ENCODE peak calls at places on chromosomes 7 and 10, in nine cellular contexts. One of them, this sample, is unnamed.

GRCh38 chr10:52679117-52679516 is 93.5 kb downstream of the MBL2 start:
- DNase-seq in neuronal stem cell: no peak
- DNase-seq in WERI-Rb-1: no peak
- DNase-seq in GM23338: no peak
- DNase-seq in GM23248: no peak
- DNase-seq in PC-3: no peak
- DNase-seq in dorsolateral prefrontal cortex: no peak
- DNase-seq in CD4-positive, alpha-beta T cell: no peak
- DNase-seq in aorta: no peak
- DNase-seq in this sample: no peak

GRCh38 chr10:30858499-30858898 is 173.2 kb downstream of the ZNF438 start:
- DNase-seq in neuronal stem cell: no peak
- DNase-seq in CD4-positive, alpha-beta T cell: no peak
- DNase-seq in aorta: no peak
- DNase-seq in dorsolateral prefrontal cortex: no peak
- DNase-seq in PC-3: no peak
- DNase-seq in GM23338: no peak
- DNase-seq in WERI-Rb-1: no peak
- DNase-seq in GM23248: peak; percentile 31
- DNase-seq in this sample: no peak

GRCh38 chr7:139645572-139646523 is 122.4 kb downstream of the CLEC2L start:
- DNase-seq in PC-3: peak; percentile 81
- DNase-seq in dorsolateral prefrontal cortex: peak; percentile 86
- DNase-seq in WERI-Rb-1: peak; percentile 85
- DNase-seq in aorta: peak; percentile 87
- DNase-seq in neuronal stem cell: peak; percentile 87
- DNase-seq in CD4-positive, alpha-beta T cell: peak; percentile 80
- DNase-seq in GM23338: peak; percentile 97
- DNase-seq in GM23248: peak; percentile 85
- DNase-seq in this sample: peak; percentile 73

GRCh38 chr10:100565206-100565985 is 29.7 kb downstream of the HIF1AN start:
- DNase-seq in aorta: no peak
- DNase-seq in neuronal stem cell: no peak
- DNase-seq in WERI-Rb-1: no peak
- DNase-seq in CD4-positive, alpha-beta T cell: no peak
- DNase-seq in PC-3: no peak
- DNase-seq in GM23248: no peak
- DNase-seq in dorsolateral prefrontal cortex: no peak
- DNase-seq in GM23338: no peak
- DNase-seq in this sample: no peak

GRCh38 chr10:120477006-120477722 is 20.1 kb downstream of the PLPP4 start:
- DNase-seq in neuronal stem cell: no peak
- DNase-seq in WERI-Rb-1: no peak
- DNase-seq in GM23338: no peak
- DNase-seq in GM23248: peak; percentile 86
- DNase-seq in aorta: no peak
- DNase-seq in PC-3: no peak
- DNase-seq in CD4-positive, alpha-beta T cell: no peak
- DNase-seq in dorsolateral prefrontal cortex: no peak
- DNase-seq in this sample: no peak

GRCh38 chr7:128217030-128217805 is 23.9 kb upstream of the LEP start:
- DNase-seq in aorta: no peak
- DNase-seq in dorsolateral prefrontal cortex: no peak
- DNase-seq in WERI-Rb-1: no peak
- DNase-seq in CD4-positive, alpha-beta T cell: no peak
- DNase-seq in GM23248: peak; percentile 94
- DNase-seq in PC-3: peak; percentile 7
- DNase-seq in neuronal stem cell: no peak
- DNase-seq in GM23338: peak; percentile 61
- DNase-seq in this sample: no peak

GRCh38 chr7:130384371-130384801 is 4.1 kb downstream of the CPA1 start:
- DNase-seq in dorsolateral prefrontal cortex: no peak
- DNase-seq in PC-3: no peak
- DNase-seq in aorta: no peak
- DNase-seq in WERI-Rb-1: no peak
- DNase-seq in CD4-positive, alpha-beta T cell: no peak
- DNase-seq in GM23338: no peak
- DNase-seq in neuronal stem cell: no peak
- DNase-seq in GM23248: no peak
- DNase-seq in this sample: no peak

GRCh38 chr10:18140149-18140956 is at the start of gene CACNB2:
- DNase-seq in PC-3: peak; percentile 10
- DNase-seq in GM23248: peak; percentile 65
- DNase-seq in neuronal stem cell: peak; percentile 52
- DNase-seq in dorsolateral prefrontal cortex: peak; percentile 78
- DNase-seq in GM23338: peak; percentile 77
- DNase-seq in WERI-Rb-1: peak; percentile 67
- DNase-seq in aorta: peak; percentile 80
- DNase-seq in CD4-positive, alpha-beta T cell: no peak
- DNase-seq in this sample: peak; percentile 76

GRCh38 chr10:16828731-16829175 is 11.5 kb upstream of the RSU1 start:
- DNase-seq in neuronal stem cell: no peak
- DNase-seq in dorsolateral prefrontal cortex: no peak
- DNase-seq in CD4-positive, alpha-beta T cell: no peak
- DNase-seq in GM23248: peak; percentile 90
- DNase-seq in aorta: peak; percentile 75
- DNase-seq in WERI-Rb-1: no peak
- DNase-seq in PC-3: peak; percentile 53
- DNase-seq in GM23338: no peak
- DNase-seq in this sample: no peak

DNA sequence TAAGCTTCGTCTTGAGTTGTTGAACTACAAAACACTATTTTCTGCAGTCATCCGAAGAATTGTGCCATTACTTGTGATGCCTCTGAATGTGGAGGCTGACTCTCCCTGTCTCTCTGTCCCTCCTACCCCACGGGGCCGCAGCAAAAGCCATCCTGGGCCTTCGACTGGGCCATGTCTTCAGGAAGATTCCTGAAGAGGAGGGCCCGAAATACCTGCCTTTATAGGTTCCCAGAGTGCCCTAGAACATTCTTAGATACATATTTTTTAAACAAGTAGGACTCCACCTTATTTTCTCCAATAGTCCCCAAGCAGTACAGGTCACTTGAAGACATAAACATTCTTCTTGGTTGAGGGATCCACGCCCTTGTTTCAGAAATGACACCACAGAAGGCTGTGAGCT is 8.1 kb downstream of the IGFBP3 start:
- DNase-seq in GM23338: no peak
- DNase-seq in neuronal stem cell: no peak
- DNase-seq in aorta: no peak
- DNase-seq in dorsolateral prefrontal cortex: no peak
- DNase-seq in PC-3: no peak
- DNase-seq in WERI-Rb-1: no peak
- DNase-seq in CD4-positive, alpha-beta T cell: no peak
- DNase-seq in GM23248: no peak
- DNase-seq in this sample: no peak
- H3K27ac ChIP-seq in GM23338: no peak overlapping the region
- H3K27ac ChIP-seq in neuronal stem cell: no peak overlapping the region
- H3K27ac ChIP-seq in aorta: no peak overlapping the region
- H3K27ac ChIP-seq in dorsolateral prefrontal cortex: no peak overlapping the region
- H3K27ac ChIP-seq in PC-3: no peak overlapping the region
- H3K27ac ChIP-seq in WERI-Rb-1: no peak overlapping the region
- H3K27ac ChIP-seq in CD4-positive, alpha-beta T cell: no peak overlapping the region
- H3K27ac ChIP-seq in GM23248: peak overlapping the region; percentile 40
- H3K27ac ChIP-seq in this sample: no peak overlapping the region

DNA sequence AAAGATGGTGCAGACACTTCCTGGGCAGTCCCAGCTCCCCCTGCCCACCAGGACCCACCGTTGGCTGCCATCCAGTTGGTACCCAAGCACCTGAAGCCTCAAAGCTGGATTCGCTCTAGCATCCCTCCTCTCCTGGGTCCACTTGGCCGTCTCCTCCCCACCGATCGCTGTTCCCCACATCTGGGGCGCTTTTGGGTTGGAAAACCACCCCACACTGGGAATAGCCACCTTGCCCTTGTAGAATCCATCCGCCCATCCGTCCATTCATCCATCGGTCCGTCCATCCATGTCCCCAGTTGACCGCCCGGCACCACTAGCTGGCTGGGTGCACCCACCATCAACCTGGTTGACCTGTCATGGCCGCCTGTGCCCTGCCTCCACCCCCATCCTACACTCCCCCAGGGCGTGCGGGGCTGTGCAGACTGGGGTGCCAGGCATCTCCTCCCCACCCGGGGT is 14.5 kb upstream of the LIMK1 start:
- DNase-seq in aorta: peak; percentile 52
- DNase-seq in PC-3: no peak
- DNase-seq in GM23338: no peak
- DNase-seq in dorsolateral prefrontal cortex: no peak
- DNase-seq in GM23248: no peak
- DNase-seq in WERI-Rb-1: no peak
- DNase-seq in neuronal stem cell: no peak
- DNase-seq in CD4-positive, alpha-beta T cell: no peak
- DNase-seq in this sample: no peak
- H3K27ac ChIP-seq in aorta: peak overlapping the region; percentile 12
- H3K27ac ChIP-seq in PC-3: no peak overlapping the region
- H3K27ac ChIP-seq in GM23338: no peak overlapping the region
- H3K27ac ChIP-seq in dorsolateral prefrontal cortex: no peak overlapping the region
- H3K27ac ChIP-seq in GM23248: no peak overlapping the region
- H3K27ac ChIP-seq in WERI-Rb-1: no peak overlapping the region
- H3K27ac ChIP-seq in neuronal stem cell: no peak overlapping the region
- H3K27ac ChIP-seq in CD4-positive, alpha-beta T cell: no peak overlapping the region
- H3K27ac ChIP-seq in this sample: no peak overlapping the region

GRCh38 chr10:964321-964987 is 23.8 kb upstream of the GTPBP4 start:
- DNase-seq in aorta: no peak
- DNase-seq in dorsolateral prefrontal cortex: no peak
- DNase-seq in neuronal stem cell: no peak
- DNase-seq in GM23248: no peak
- DNase-seq in CD4-positive, alpha-beta T cell: no peak
- DNase-seq in WERI-Rb-1: no peak
- DNase-seq in GM23338: no peak
- DNase-seq in PC-3: peak; percentile 18
- DNase-seq in this sample: no peak

GRCh38 chr10:968546-969199 is 19.6 kb upstream of the GTPBP4 start:
- DNase-seq in WERI-Rb-1: no peak
- DNase-seq in aorta: no peak
- DNase-seq in CD4-positive, alpha-beta T cell: no peak
- DNase-seq in GM23338: no peak
- DNase-seq in PC-3: no peak
- DNase-seq in neuronal stem cell: no peak
- DNase-seq in dorsolateral prefrontal cortex: no peak
- DNase-seq in GM23248: no peak
- DNase-seq in this sample: no peak

GRCh38 chr10:964988-965417 is 23.2 kb upstream of the GTPBP4 start:
- DNase-seq in aorta: no peak
- DNase-seq in GM23338: no peak
- DNase-seq in CD4-positive, alpha-beta T cell: no peak
- DNase-seq in WERI-Rb-1: no peak
- DNase-seq in dorsolateral prefrontal cortex: no peak
- DNase-seq in PC-3: no peak
- DNase-seq in neuronal stem cell: no peak
- DNase-seq in GM23248: no peak
- DNase-seq in this sample: no peak

GRCh38 chr10:969473-970150 is 18.6 kb upstream of the GTPBP4 start:
- DNase-seq in PC-3: no peak
- DNase-seq in GM23338: peak; percentile 46
- DNase-seq in aorta: no peak
- DNase-seq in dorsolateral prefrontal cortex: no peak
- DNase-seq in GM23248: no peak
- DNase-seq in WERI-Rb-1: no peak
- DNase-seq in CD4-positive, alpha-beta T cell: no peak
- DNase-seq in neuronal stem cell: no peak
- DNase-seq in this sample: no peak

DNA sequence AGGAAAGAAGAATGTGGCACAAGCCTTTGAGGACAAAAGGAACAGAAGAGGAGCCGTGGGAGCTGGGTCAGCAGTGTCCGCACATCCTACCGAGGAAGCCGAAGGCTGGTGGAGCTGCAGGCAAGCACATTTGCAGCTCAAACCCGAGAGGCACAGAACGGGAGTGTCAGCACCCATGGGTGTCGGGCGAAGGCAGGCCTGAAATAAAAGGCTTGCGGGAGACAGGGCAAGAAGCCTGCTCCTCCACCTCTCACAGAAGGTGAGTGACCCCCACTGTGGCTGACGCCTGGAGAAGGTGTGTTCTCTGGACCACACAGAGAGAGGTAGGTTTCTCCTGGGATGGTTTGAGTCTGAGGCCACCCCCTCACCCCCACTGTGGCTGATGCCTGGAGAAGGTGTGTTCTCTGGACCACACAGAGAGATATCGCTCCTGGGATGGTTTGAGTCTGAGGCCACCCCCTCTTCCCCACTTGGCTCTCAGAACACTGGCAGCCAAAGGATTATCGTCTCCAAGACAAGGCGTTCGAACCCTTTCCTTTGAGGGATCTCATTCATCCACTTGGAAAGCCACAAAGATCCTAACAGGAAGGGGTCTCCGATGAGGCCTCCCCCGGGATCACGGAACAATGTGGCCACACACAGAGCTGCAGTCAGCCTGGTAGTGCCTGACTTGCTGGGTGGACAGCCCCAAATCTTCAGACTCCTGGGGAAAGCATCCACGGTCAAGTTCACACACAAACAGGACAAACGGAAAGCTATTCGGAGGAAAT is 21.6 kb upstream of the GTPBP4 start:
- DNase-seq in CD4-positive, alpha-beta T cell: no peak
- DNase-seq in dorsolateral prefrontal cortex: no peak
- DNase-seq in neuronal stem cell: no peak
- DNase-seq in GM23338: no peak
- DNase-seq in GM23248: no peak
- DNase-seq in WERI-Rb-1: no peak
- DNase-seq in PC-3: no peak
- DNase-seq in aorta: no peak
- DNase-seq in this sample: no peak
- H3K27ac ChIP-seq in CD4-positive, alpha-beta T cell: no peak overlapping the region
- H3K27ac ChIP-seq in dorsolateral prefrontal cortex: no peak overlapping the region
- H3K27ac ChIP-seq in neuronal stem cell: no peak overlapping the region
- H3K27ac ChIP-seq in GM23338: no peak overlapping the region
- H3K27ac ChIP-seq in GM23248: no peak overlapping the region
- H3K27ac ChIP-seq in WERI-Rb-1: no peak overlapping the region
- H3K27ac ChIP-seq in PC-3: no peak overlapping the region
- H3K27ac ChIP-seq in aorta: no peak overlapping the region
- H3K27ac ChIP-seq in this sample: no peak overlapping the region

GRCh38 chr10:5589963-5590511 is 65.3 kb downstream of the CALML3 start:
- DNase-seq in dorsolateral prefrontal cortex: no peak
- DNase-seq in CD4-positive, alpha-beta T cell: no peak
- DNase-seq in PC-3: peak; percentile 64
- DNase-seq in GM23338: no peak
- DNase-seq in neuronal stem cell: no peak
- DNase-seq in GM23248: peak; percentile 54
- DNase-seq in aorta: peak; percentile 31
- DNase-seq in WERI-Rb-1: peak; percentile 31
- DNase-seq in this sample: no peak

GRCh38 chr10:5592070-5592469 is 67.3 kb downstream of the CALML3 start:
- DNase-seq in GM23248: no peak
- DNase-seq in neuronal stem cell: no peak
- DNase-seq in dorsolateral prefrontal cortex: no peak
- DNase-seq in PC-3: no peak
- DNase-seq in aorta: peak; percentile 35
- DNase-seq in CD4-positive, alpha-beta T cell: no peak
- DNase-seq in GM23338: no peak
- DNase-seq in WERI-Rb-1: no peak
- DNase-seq in this sample: no peak

GRCh38 chr10:5589071-5589962 is 64.6 kb downstream of the CALML3 start:
- DNase-seq in dorsolateral prefrontal cortex: no peak
- DNase-seq in GM23248: no peak
- DNase-seq in aorta: no peak
- DNase-seq in GM23338: no peak
- DNase-seq in neuronal stem cell: no peak
- DNase-seq in CD4-positive, alpha-beta T cell: no peak
- DNase-seq in WERI-Rb-1: no peak
- DNase-seq in PC-3: peak; percentile 70
- DNase-seq in this sample: no peak

GRCh38 chr10:5591336-5591824 is 66.6 kb downstream of the CALML3 start:
- DNase-seq in neuronal stem cell: no peak
- DNase-seq in WERI-Rb-1: no peak
- DNase-seq in dorsolateral prefrontal cortex: no peak
- DNase-seq in CD4-positive, alpha-beta T cell: no peak
- DNase-seq in aorta: peak; percentile 34
- DNase-seq in GM23248: no peak
- DNase-seq in PC-3: no peak
- DNase-seq in GM23338: no peak
- DNase-seq in this sample: no peak

GRCh38 chr10:5590816-5591215 is 66.1 kb downstream of the CALML3 start:
- DNase-seq in PC-3: no peak
- DNase-seq in neuronal stem cell: no peak
- DNase-seq in GM23248: no peak
- DNase-seq in CD4-positive, alpha-beta T cell: no peak
- DNase-seq in GM23338: no peak
- DNase-seq in dorsolateral prefrontal cortex: no peak
- DNase-seq in aorta: peak; percentile 36
- DNase-seq in WERI-Rb-1: no peak
- DNase-seq in this sample: no peak
- H3K27ac ChIP-seq in PC-3: peak overlapping the region; percentile 100
- H3K27ac ChIP-seq in neuronal stem cell: no peak overlapping the region
- H3K27ac ChIP-seq in GM23248: no peak overlapping the region
- H3K27ac ChIP-seq in CD4-positive, alpha-beta T cell: no peak overlapping the region
- H3K27ac ChIP-seq in GM23338: no peak overlapping the region
- H3K27ac ChIP-seq in dorsolateral prefrontal cortex: no peak overlapping the region
- H3K27ac ChIP-seq in aorta: no peak overlapping the region
- H3K27ac ChIP-seq in WERI-Rb-1: no peak overlapping the region
- H3K27ac ChIP-seq in this sample: no peak overlapping the region